ENCODE peak calls at places on chromosomes 12 and 14, in seven cellular contexts. G is type B pancreatic cell, L is Caco-2, H is fibroblast of lung, K is kidney, W is progenitor cell of endocrine pancreas, A is brain microvascular endothelial cell. B is an unnamed sample.

GRCh38 chr12:52369809-52370208 is 2.5 kb upstream of the KRT85 start:
- DNase-seq in G (no peak), L (no peak), H (no peak), K (no peak), W (no peak), A (no peak), B (no peak)

GRCh38 chr12:120071493-120072020 is 45.0 kb downstream of the RAB35 start:
- DNase-seq in G (no peak), L (no peak), H (no peak), K (no peak), W (no peak), A (no peak), B (no peak)

GRCh38 chr12:6337958-6338406 is 3.9 kb downstream of the TNFRSF1A start:
- DNase-seq in G (no peak), L (no peak), H (peak; percentile 63), K (peak; percentile 51), W (no peak), A (no peak), B (no peak)

GRCh38 chr14:52314521-52315354 is 626 bp downstream of the PTGER2 start:
- DNase-seq in G (no peak), L (no peak), H (no peak), K (peak; percentile 85), W (peak; percentile 18), A (peak; percentile 14), B (peak; percentile 9)

GRCh38 chr14:85764809-85765208 is 234.9 kb downstream of the FLRT2 start:
- DNase-seq in G (no peak), L (no peak), H (peak; percentile 31), K (no peak), W (no peak), A (peak; percentile 63), B (no peak)

GRCh38 chr12:24661657-24662096 is 287.2 kb downstream of the BCAT1 start:
- DNase-seq in G (no peak), L (no peak), H (peak; percentile 98), K (peak; percentile 89), W (no peak), A (peak; percentile 47), B (no peak)

GRCh38 chr14:47040490-47040889 is 388.9 kb upstream of the RPL10L start:
- DNase-seq in G (no peak), L (no peak), H (no peak), K (no peak), W (no peak), A (peak; percentile 50), B (no peak)

GRCh38 chr12:122917508-122918227 is 21.7 kb upstream of the VPS37B start:
- DNase-seq in G (no peak), L (peak; percentile 77), H (peak; percentile 57), K (peak; percentile 80), W (no peak), A (peak; percentile 13), B (no peak)

GRCh38 chr12:7749442-7749841 is 2.3 kb upstream of the CLEC4C start:
- DNase-seq in G (no peak), L (no peak), H (no peak), K (no peak), W (no peak), A (no peak), B (no peak)

GRCh38 chr12:110776410-110776809 is 33.7 kb upstream of the PPP1CC start:
- DNase-seq in G (no peak), L (no peak), H (no peak), K (no peak), W (no peak), A (no peak), B (no peak)

GRCh38 chr12:50354908-50355307 is 41.5 kb downstream of the FAM186A start:
- DNase-seq in G (no peak), L (no peak), H (no peak), K (no peak), W (no peak), A (no peak), B (no peak)

GRCh38 chr12:98856897-98857540 is 211.9 kb downstream of the APAF1 start:
- DNase-seq in G (no peak), L (no peak), H (no peak), K (no peak), W (no peak), A (peak; percentile 11), B (no peak)

GRCh38 chr12:116267948-116268347 is 9.5 kb downstream of the MED13L start:
- DNase-seq in G (no peak), L (no peak), H (no peak), K (no peak), W (no peak), A (no peak), B (no peak)

GRCh38 chr12:116264525-116265070 is 12.9 kb downstream of the MED13L start:
- DNase-seq in G (no peak), L (no peak), H (no peak), K (no peak), W (no peak), A (no peak), B (no peak)

GRCh38 chr12:116265361-116266128 is 11.9 kb downstream of the MED13L start:
- DNase-seq in G (no peak), L (no peak), H (no peak), K (no peak), W (no peak), A (no peak), B (no peak)

GRCh38 chr12:116266631-116267349 is 10.7 kb downstream of the MED13L start:
- DNase-seq in G (no peak), L (no peak), H (peak; percentile 31), K (no peak), W (no peak), A (no peak), B (no peak)

DNA sequence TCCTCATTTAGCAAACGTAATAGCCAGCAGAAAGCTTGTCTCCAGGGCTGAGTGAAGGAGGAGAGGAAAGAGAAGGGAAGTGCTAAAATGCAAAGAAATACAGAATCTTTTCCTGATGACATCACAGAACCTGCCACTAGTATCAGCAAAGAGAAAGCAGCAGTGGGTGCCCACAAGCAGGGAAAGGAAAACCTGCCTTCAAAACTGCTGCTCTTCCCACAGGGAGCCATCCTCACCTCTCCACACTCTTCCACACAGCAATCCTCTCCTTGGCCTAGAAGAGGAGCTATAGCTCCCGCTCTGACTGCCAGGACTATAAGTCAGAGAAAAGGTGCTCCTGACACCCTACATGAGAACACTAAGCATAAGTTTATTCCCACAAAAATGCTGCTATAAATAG is 11.3 kb downstream of the MED13L start:
- DNase-seq in G (no peak), L (no peak), H (peak; percentile 22), K (no peak), W (no peak), A (no peak), B (no peak)
- TF ChIP-seq CTCF in G (no peak), L (no peak), H (no peak), K (no peak), W (no peak), A (peak; percentile 48), B (no peak)

GRCh38 chr14:74619672-74620131 is 7.7 kb upstream of the LTBP2 start:
- DNase-seq in G (no peak), L (no peak), H (peak; percentile 97), K (peak; percentile 91), W (no peak), A (peak; percentile 96), B (no peak)

GRCh38 chr14:74616507-74616906 is 4.5 kb upstream of the LTBP2 start:
- DNase-seq in G (no peak), L (no peak), H (peak; percentile 74), K (no peak), W (no peak), A (peak; percentile 86), B (no peak)

GRCh38 chr14:74620497-74620921 is 8.5 kb upstream of the LTBP2 start:
- DNase-seq in G (no peak), L (peak; percentile 48), H (peak; percentile 73), K (no peak), W (no peak), A (peak; percentile 96), B (no peak)

GRCh38 chr14:74616996-74617700 is 5.1 kb upstream of the LTBP2 start:
- DNase-seq in G (no peak), L (no peak), H (no peak), K (no peak), W (no peak), A (peak; percentile 26), B (no peak)

DNA sequence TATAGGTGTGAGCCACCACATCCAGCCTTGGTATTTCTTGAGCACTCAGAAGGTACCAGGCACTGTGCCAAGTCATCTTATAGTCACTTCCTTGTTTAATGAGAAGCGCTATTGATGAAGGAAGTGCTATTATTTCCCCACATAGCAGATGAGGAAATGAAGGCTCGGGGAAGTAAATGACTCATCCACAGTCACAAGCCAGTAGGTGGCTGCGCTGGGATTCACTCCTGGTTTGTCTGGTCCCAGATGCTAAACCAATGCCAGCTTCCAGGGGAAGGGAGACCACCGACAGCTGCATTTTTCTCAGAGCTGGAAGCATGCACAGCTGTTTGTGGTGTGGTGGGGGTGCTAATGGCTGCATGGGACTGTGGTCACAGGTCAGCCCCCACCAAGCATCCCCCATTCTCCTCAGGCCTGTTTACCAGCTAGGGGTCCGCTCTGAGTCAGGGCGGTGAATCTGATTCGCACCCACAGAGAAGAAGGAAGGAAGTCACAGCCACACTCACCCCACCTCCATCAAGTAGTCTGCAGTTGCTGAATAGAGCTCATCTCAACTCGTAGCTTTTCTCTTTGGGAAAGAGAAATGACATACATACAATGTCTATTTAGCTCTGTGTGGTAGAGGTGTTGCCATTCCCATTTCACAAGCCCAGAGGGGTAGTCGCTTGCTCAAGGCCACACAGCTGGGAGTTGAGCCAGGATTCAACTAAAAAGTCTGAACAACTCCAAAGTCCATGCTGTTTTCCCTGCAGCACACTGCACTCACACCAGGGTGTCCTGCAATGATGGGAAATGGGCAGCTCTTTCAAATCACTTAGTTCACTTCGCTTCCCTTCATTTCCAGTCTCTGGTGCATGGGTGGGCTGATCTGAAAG is 6.3 kb upstream of the LTBP2 start:
- DNase-seq in G (no peak), L (no peak), H (peak; percentile 70), K (no peak), W (no peak), A (no peak), B (no peak)
- TF ChIP-seq CTCF in G (no peak), L (no peak), H (peak; percentile 18), K (no peak), W (no peak), A (peak; percentile 18), B (no peak)

GRCh38 chr12:71754461-71755145 is at the start of gene RAB21:
- DNase-seq in G (peak; percentile 97), L (peak; percentile 97), H (peak; percentile 95), K (peak; percentile 100), W (peak; percentile 95), A (peak; percentile 94), B (peak; percentile 92)
- TF ChIP-seq CTCF in G (peak; percentile 62), L (peak; percentile 22), H (no peak), K (peak; percentile 6), W (peak; percentile 36), A (peak; percentile 46), B (peak; percentile 42)

GRCh38 chr12:80837342-80837978 is 100.3 kb downstream of the LIN7A start:
- DNase-seq in G (no peak), L (peak; percentile 42), H (peak; percentile 79), K (no peak), W (no peak), A (peak; percentile 77), B (peak; percentile 18)
- TF ChIP-seq CTCF in G (peak; percentile 82), L (peak; percentile 56), H (peak; percentile 98), K (peak; percentile 57), W (peak; percentile 75), A (peak; percentile 96), B (peak; percentile 83)

GRCh38 chr12:92676710-92677109 is 26.1 kb upstream of the PLEKHG7 start:
- DNase-seq in G (no peak), L (no peak), H (no peak), K (no peak), W (no peak), A (no peak), B (no peak)
- TF ChIP-seq CTCF in G (no peak), L (no peak), H (no peak), K (no peak), W (no peak), A (no peak), B (no peak)

B was measured in neural crest cell.